ENCODE peak calls at places on chromosomes 16 and 17, in ten cellular contexts. D is germinal center, B is NCI-H1930, W is neural crest cell, O is RKO, X is left ventricle myocardium inferior, H is iris pigment epithelial cell, A is HEK293T, T is K562, S is substantia nigra. I is an unnamed sample.

GRCh38 chr16:81451753-81452680 is 7.4 kb downstream of the CMIP start:
- DNase-seq in D (no peak), B (no peak), W (no peak), O (no peak), X (no peak), H (no peak), A (no peak), T (no peak), S (no peak), I (no peak)

GRCh38 chr16:87541004-87541881 is 48.4 kb upstream of the ZCCHC14 start:
- DNase-seq in D (no peak), B (no peak), W (peak; percentile 37), O (no peak), X (peak; percentile 37), H (peak; percentile 68), A (peak; percentile 43), T (no peak), S (no peak), I (no peak)

GRCh38 chr16:31402687-31403086 is 9.6 kb downstream of the ITGAD start:
- DNase-seq in D (no peak), B (no peak), W (no peak), O (peak; percentile 9), X (no peak), H (peak; percentile 61), A (no peak), T (no peak), S (no peak), I (no peak)

GRCh38 chr17:64614266-64615011 is 47.7 kb downstream of the SMURF2 start:
- DNase-seq in D (no peak), B (no peak), W (no peak), O (no peak), X (no peak), H (peak; percentile 39), A (no peak), T (no peak), S (no peak), I (no peak)

GRCh38 chr16:14041164-14041563 is 30.0 kb upstream of the MRTFB start:
- DNase-seq in D (no peak), B (no peak), W (no peak), O (no peak), X (no peak), H (no peak), A (no peak), T (no peak), S (no peak), I (no peak)

GRCh38 chr17:4304417-4305027 is 40.7 kb upstream of the ANKFY1 start:
- DNase-seq in D (peak; percentile 60), B (no peak), W (peak; percentile 52), O (peak; percentile 44), X (no peak), H (peak; percentile 33), A (peak; percentile 58), T (peak; percentile 63), S (peak; percentile 37), I (no peak)

GRCh38 chr16:54285414-54286066 is 1.0 kb downstream of the IRX3 start:
- DNase-seq in D (no peak), B (no peak), W (peak; percentile 23), O (no peak), X (peak; percentile 51), H (peak; percentile 64), A (peak; percentile 20), T (no peak), S (no peak), I (no peak)

GRCh38 chr17:32206816-32207215 is 58.8 kb upstream of the RHBDL3 start:
- DNase-seq in D (no peak), B (no peak), W (no peak), O (no peak), X (no peak), H (peak; percentile 16), A (no peak), T (no peak), S (no peak), I (no peak)

GRCh38 chr16:75535211-75535843 is 581 bp downstream of the CHST5 start:
- DNase-seq in D (no peak), B (no peak), W (no peak), O (no peak), X (no peak), H (no peak), A (no peak), T (no peak), S (no peak), I (no peak)

GRCh38 chr16:85947511-85948509 is 48.8 kb downstream of the IRF8 start:
- DNase-seq in D (peak; percentile 73), B (no peak), W (no peak), O (no peak), X (no peak), H (no peak), A (no peak), T (no peak), S (no peak), I (no peak)

GRCh38 chr16:27722892-27723450 is 173.0 kb downstream of the KATNIP start:
- DNase-seq in D (no peak), B (no peak), W (no peak), O (no peak), X (no peak), H (no peak), A (no peak), T (no peak), S (no peak), I (no peak)

GRCh38 chr16:52549011-52549692 is 2.2 kb upstream of the TOX3 start:
- DNase-seq in D (no peak), B (no peak), W (no peak), O (no peak), X (no peak), H (no peak), A (peak; percentile 40), T (no peak), S (no peak), I (no peak)

I was measured in NCI-H2081 treated with DMSO at 0.1 percent for 48 hours.